ENCODE peak calls at places on chromosome 4, in ten cellular contexts. X is spleen, N is AG04450, M is fibroblast of pulmonary artery, F is suprapubic skin, W is RWPE1, V is mammary epithelial cell, Q is heart left ventricle, J is AG10803, C is endothelial cell of umbilical vein. K is an unnamed sample.

GRCh38 chr4:16225996-16226815 is at the start of gene TAPT1:
- DNase-seq in X (peak), N (no peak), M (peak), F (peak), W (peak), V (peak), Q (peak), J (peak), C (peak), K (peak)

GRCh38 chr4:19776021-19776459 is 475.7 kb upstream of the SLIT2 start:
- DNase-seq in X (no peak), N (peak), M (peak), F (no peak), W (peak), V (peak), Q (no peak), J (peak), C (peak), K (no peak)

GRCh38 chr4:146978641-146979040 is 33.0 kb upstream of the TTC29 start:
- DNase-seq in X (no peak), N (no peak), M (no peak), F (no peak), W (no peak), V (no peak), Q (no peak), J (peak), C (no peak), K (no peak)

GRCh38 chr4:121253961-121254360 is 89.8 kb upstream of the TNIP3 start:
- DNase-seq in X (no peak), N (no peak), M (no peak), F (no peak), W (no peak), V (no peak), Q (no peak), J (no peak), C (no peak), K (no peak)

GRCh38 chr4:190019023-190019858 is 7.8 kb downstream of the FRG2 start:
- DNase-seq in X (peak), N (no peak), M (no peak), F (no peak), W (no peak), V (no peak), Q (no peak), J (no peak), C (no peak), K (no peak)

GRCh38 chr4:36420111-36420679 is 138.8 kb downstream of the DTHD1 start:
- DNase-seq in X (no peak), N (no peak), M (no peak), F (no peak), W (no peak), V (no peak), Q (no peak), J (no peak), C (no peak), K (no peak)

GRCh38 chr4:87078987-87079469 is 141.4 kb downstream of the KLHL8 start:
- DNase-seq in X (no peak), N (peak), M (peak), F (peak), W (no peak), V (no peak), Q (no peak), J (peak), C (peak), K (peak)

GRCh38 chr4:185108669-185109068 is 34.4 kb upstream of the SLC25A4 start:
- DNase-seq in X (no peak), N (no peak), M (no peak), F (no peak), W (no peak), V (no peak), Q (no peak), J (no peak), C (no peak), K (no peak)

GRCh38 chr4:1720163-1720983 is 750 bp downstream of the TMEM129 start:
- DNase-seq in X (peak), N (no peak), M (peak), F (no peak), W (no peak), V (peak), Q (peak), J (peak), C (peak), K (no peak)

GRCh38 chr4:20598626-20599025 is 101.6 kb upstream of the PACRGL start:
- DNase-seq in X (no peak), N (no peak), M (no peak), F (no peak), W (no peak), V (no peak), Q (no peak), J (no peak), C (no peak), K (no peak)

GRCh38 chr4:112448211-112448745 is 67.7 kb downstream of the NEUROG2 start:
- DNase-seq in X (no peak), N (no peak), M (no peak), F (no peak), W (peak), V (peak), Q (no peak), J (no peak), C (no peak), K (no peak)

GRCh38 chr4:166012129-166013078 is 139.4 kb downstream of the TLL1 start:
- DNase-seq in X (no peak), N (no peak), M (peak), F (no peak), W (peak), V (peak), Q (no peak), J (no peak), C (no peak), K (no peak)

GRCh38 chr4:152851226-152851625 is 71.5 kb downstream of the ARFIP1 start:
- DNase-seq in X (no peak), N (no peak), M (no peak), F (no peak), W (no peak), V (no peak), Q (no peak), J (no peak), C (no peak), K (no peak)

GRCh38 chr4:6230502-6230785 is 30.1 kb upstream of the JAKMIP1 start:
- DNase-seq in X (no peak), N (no peak), M (no peak), F (peak), W (no peak), V (no peak), Q (no peak), J (no peak), C (no peak), K (no peak)

GRCh38 chr4:187666634-187667033 is 328.9 kb upstream of the ZFP42 start:
- DNase-seq in X (no peak), N (no peak), M (no peak), F (no peak), W (no peak), V (no peak), Q (no peak), J (peak), C (no peak), K (no peak)

GRCh38 chr4:53196195-53196641 is 169.6 kb downstream of the SCFD2 start:
- DNase-seq in X (no peak), N (no peak), M (no peak), F (no peak), W (no peak), V (no peak), Q (no peak), J (peak), C (peak), K (no peak)

GRCh38 chr4:61332671-61333070 is 132.5 kb downstream of the ADGRL3 start:
- DNase-seq in X (no peak), N (no peak), M (peak), F (no peak), W (no peak), V (no peak), Q (no peak), J (no peak), C (no peak), K (no peak)

GRCh38 chr4:61740950-61741638 is 541.0 kb downstream of the ADGRL3 start:
- DNase-seq in X (no peak), N (no peak), M (peak), F (no peak), W (no peak), V (no peak), Q (peak), J (no peak), C (no peak), K (no peak)

GRCh38 chr4:38013461-38014366 is 53.5 kb downstream of the PTTG2 start:
- DNase-seq in X (no peak), N (no peak), M (peak), F (no peak), W (no peak), V (peak), Q (peak), J (peak), C (no peak), K (no peak)

GRCh38 chr4:7041851-7042696 is 1.1 kb upstream of the TADA2B start:
- DNase-seq in X (peak), N (no peak), M (no peak), F (peak), W (peak), V (no peak), Q (peak), J (no peak), C (no peak), K (no peak)

GRCh38 chr4:96524311-96524875 is 684.5 kb downstream of the PDHA2 start:
- DNase-seq in X (peak), N (no peak), M (no peak), F (no peak), W (no peak), V (no peak), Q (no peak), J (no peak), C (no peak), K (no peak)

GRCh38 chr4:109332926-109333464 is 30.5 kb upstream of the COL25A1 start:
- DNase-seq in X (no peak), N (no peak), M (peak), F (no peak), W (no peak), V (no peak), Q (no peak), J (peak), C (no peak), K (no peak)

GRCh38 chr4:20520901-20521300 is 179.4 kb upstream of the PACRGL start:
- DNase-seq in X (no peak), N (peak), M (peak), F (no peak), W (peak), V (peak), Q (no peak), J (peak), C (peak), K (no peak)

GRCh38 chr4:144831971-144832370 is 186.0 kb downstream of the HHIP start:
- DNase-seq in X (no peak), N (no peak), M (peak), F (no peak), W (no peak), V (peak), Q (no peak), J (no peak), C (peak), K (no peak)

GRCh38 chr4:58514299-58514698 is 1404.1 kb upstream of the IGFBP7 start:
- DNase-seq in X (no peak), N (no peak), M (no peak), F (no peak), W (no peak), V (no peak), Q (no peak), J (no peak), C (no peak), K (no peak)

GRCh38 chr4:33715996-33716395 is 2528.3 kb downstream of the ARAP2 start:
- DNase-seq in X (no peak), N (no peak), M (peak), F (no peak), W (peak), V (peak), Q (no peak), J (peak), C (no peak), K (no peak)

GRCh38 chr4:98509641-98510170 is 148.7 kb downstream of the TSPAN5 start:
- DNase-seq in X (no peak), N (no peak), M (no peak), F (no peak), W (no peak), V (no peak), Q (no peak), J (no peak), C (no peak), K (no peak)

GRCh38 chr4:19678763-19679162 is 572.9 kb upstream of the SLIT2 start:
- DNase-seq in X (no peak), N (peak), M (peak), F (no peak), W (no peak), V (peak), Q (no peak), J (peak), C (no peak), K (no peak)

GRCh38 chr4:156686120-156686519 is 285.5 kb downstream of the PDGFC start:
- DNase-seq in X (no peak), N (peak), M (peak), F (no peak), W (peak), V (peak), Q (no peak), J (peak), C (no peak), K (no peak)

DNA sequence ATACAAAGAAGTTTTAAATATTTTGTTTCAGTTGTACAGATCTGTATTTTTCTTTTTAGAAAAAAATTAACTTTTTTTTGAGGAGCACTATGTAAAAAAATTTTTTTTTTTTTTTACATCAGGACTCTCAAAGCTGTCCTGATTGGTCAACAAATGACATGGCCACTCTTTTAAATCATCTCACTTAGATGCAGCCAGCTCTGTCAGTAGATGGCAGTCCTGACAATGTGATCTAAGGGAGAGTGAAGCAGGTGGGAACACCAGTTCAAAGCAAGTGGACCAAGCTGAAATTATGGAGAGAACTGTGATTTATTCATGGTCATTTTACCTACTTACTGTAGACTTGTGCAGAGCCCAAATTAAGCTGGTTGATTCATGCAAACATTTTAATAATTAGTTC is 174.6 kb upstream of the GPRIN3 start:
- DNase-seq in X (no peak), N (no peak), M (peak), F (no peak), W (peak), V (peak), Q (no peak), J (peak), C (peak), K (no peak)
- TF ChIP-seq CTCF in X (no peak), N (peak), M (peak), F (no peak), W (peak), V (peak), Q (no peak), J (no peak), C (peak), K (no peak)

GRCh38 chr4:2963185-2964076 is at the start of the genes GRK4 and NOP14:
- DNase-seq in X (peak), N (peak), M (peak), F (peak), W (peak), V (peak), Q (peak), J (peak), C (peak), K (peak)
- TF ChIP-seq CTCF in X (no peak), N (peak), M (no peak), F (no peak), W (peak), V (peak), Q (peak), J (no peak), C (no peak), K (no peak)

DNA sequence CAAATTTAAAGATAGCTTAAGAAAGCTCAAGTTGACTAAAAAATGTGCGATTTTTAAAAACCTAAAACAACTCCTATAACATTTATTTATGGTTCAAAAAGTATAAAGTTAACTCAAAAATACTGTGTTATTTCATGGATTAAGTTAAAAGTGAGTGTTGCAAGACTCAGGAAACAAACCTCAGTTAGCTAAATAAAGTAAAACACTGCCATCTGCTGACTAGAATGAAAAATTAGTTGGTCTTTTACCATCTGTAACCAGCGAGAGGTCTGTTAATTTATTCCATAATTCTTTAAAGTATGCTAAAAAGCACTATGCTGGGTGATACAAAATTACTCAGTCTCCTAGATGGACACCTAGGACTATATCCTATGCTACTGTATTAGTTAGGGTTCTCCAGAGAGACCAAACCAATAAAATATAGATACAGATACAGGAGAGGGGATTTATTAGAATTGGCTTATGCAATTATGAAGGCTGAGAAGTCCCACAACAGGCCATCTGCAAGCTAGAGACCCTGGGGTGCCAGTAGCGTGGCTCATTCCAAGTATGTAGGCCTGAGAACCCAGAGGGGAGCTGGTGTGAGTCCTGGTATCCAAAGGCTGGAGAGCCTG is 4.9 kb upstream of the WDFY3 start:
- DNase-seq in X (no peak), N (no peak), M (peak), F (no peak), W (peak), V (peak), Q (no peak), J (peak), C (peak), K (no peak)
- TF ChIP-seq CTCF in X (peak), N (peak), M (peak), F (peak), W (peak), V (peak), Q (peak), J (peak), C (peak), K (peak)

GRCh38 chr4:92270908-92271307 is 32.9 kb upstream of the GRID2 start:
- DNase-seq in X (no peak), N (no peak), M (peak), F (no peak), W (no peak), V (no peak), Q (no peak), J (no peak), C (no peak), K (no peak)
- TF ChIP-seq CTCF in X (no peak), N (peak), M (no peak), F (no peak), W (no peak), V (no peak), Q (no peak), J (no peak), C (no peak), K (no peak)